ENCODE peak calls at places on chromosomes 6 and 20, in nine cellular contexts. T is G401; G is putamen; N is CD8-positive, alpha-beta T cell; Q is NCI-H1417; B is stimulated activated CD4-positive, alpha-beta T cell treated with anti-CD3 and anti-CD28 coated beads, Interleukin-2, amount 100 ng/mL, for 48 hours; Z is cardiac muscle cell; P is stimulated activated naive B cell treated with anti-CD40 and anti-IgM and Interleukin-4, amounts not matched to agents 10 μg/mL and 1 μg/mL and 100 μg/mL, for 72 hours; H is NCI-H1092. D is an unnamed sample.

GRCh38 chr6:3456395-3456767 is 469 bp downstream of the SLC22A23 start:
- DNase-seq in T (no peak), G (no peak), N (no peak), Q (peak; percentile 31), B (no peak), Z (no peak), P (no peak), H (no peak), D (no peak)

GRCh38 chr20:14069796-14070195 is 74.5 kb downstream of the MACROD2 start:
- DNase-seq in T (no peak), G (no peak), N (no peak), Q (no peak), B (no peak), Z (no peak), P (no peak), H (no peak), D (peak; percentile 13)

GRCh38 chr6:27268803-27269202 is 21.3 kb downstream of the PRSS16 start:
- DNase-seq in T (no peak), G (no peak), N (no peak), Q (no peak), B (no peak), Z (no peak), P (no peak), H (no peak), D (no peak)

GRCh38 chr6:2989332-2990178 is 10.1 kb upstream of the NQO2 start:
- DNase-seq in T (peak; percentile 99), G (peak; percentile 97), N (peak; percentile 63), Q (peak; percentile 99), B (peak; percentile 69), Z (peak; percentile 90), P (peak; percentile 81), H (peak; percentile 64), D (peak; percentile 93)

GRCh38 chr6:26390504-26390903 is 7.6 kb downstream of the BTN2A2 start:
- DNase-seq in T (no peak), G (no peak), N (no peak), Q (no peak), B (no peak), Z (no peak), P (no peak), H (no peak), D (no peak)

GRCh38 chr6:81451787-81452186 is 300.7 kb downstream of the TENT5A start:
- DNase-seq in T (no peak), G (peak; percentile 18), N (no peak), Q (peak; percentile 16), B (no peak), Z (no peak), P (no peak), H (no peak), D (no peak)

GRCh38 chr20:44733341-44734069 is 12.2 kb upstream of the KCNK15 start:
- DNase-seq in T (peak; percentile 46), G (peak; percentile 81), N (peak; percentile 34), Q (peak; percentile 68), B (peak; percentile 59), Z (peak; percentile 75), P (peak; percentile 32), H (peak; percentile 27), D (peak; percentile 57)

GRCh38 chr20:37697314-37697713 is 3.5 kb downstream of the CTNNBL1 start:
- DNase-seq in T (no peak), G (no peak), N (no peak), Q (no peak), B (no peak), Z (no peak), P (peak; percentile 58), H (no peak), D (no peak)

GRCh38 chr20:60857708-60858107 is 394.4 kb upstream of the CDH4 start:
- DNase-seq in T (no peak), G (no peak), N (no peak), Q (no peak), B (no peak), Z (no peak), P (no peak), H (no peak), D (peak; percentile 15)

GRCh38 chr6:126041516-126042447 is 55.4 kb downstream of the TRMT11 start:
- DNase-seq in T (no peak), G (no peak), N (no peak), Q (no peak), B (no peak), Z (no peak), P (no peak), H (no peak), D (no peak)

GRCh38 chr6:84065718-84066290 is 32.2 kb downstream of the MRAP2 start:
- DNase-seq in T (no peak), G (no peak), N (no peak), Q (peak; percentile 52), B (no peak), Z (no peak), P (no peak), H (no peak), D (peak; percentile 54)

GRCh38 chr20:1894471-1894950 is 696 bp upstream of the SIRPA start:
- DNase-seq in T (peak; percentile 47), G (peak; percentile 73), N (no peak), Q (peak; percentile 85), B (no peak), Z (peak; percentile 83), P (peak; percentile 39), H (no peak), D (peak; percentile 19)

GRCh38 chr6:54899442-54899841 is 52.9 kb downstream of the FAM83B start:
- DNase-seq in T (no peak), G (no peak), N (no peak), Q (no peak), B (no peak), Z (no peak), P (no peak), H (no peak), D (no peak)

GRCh38 chr20:9672976-9673375 is 158.6 kb downstream of the LAMP5 start:
- DNase-seq in T (peak; percentile 78), G (no peak), N (no peak), Q (no peak), B (no peak), Z (no peak), P (no peak), H (no peak), D (no peak)

GRCh38 chr6:157091832-157092231 is 231.5 kb downstream of the TMEM242 start:
- DNase-seq in T (peak; percentile 83), G (no peak), N (no peak), Q (no peak), B (no peak), Z (no peak), P (no peak), H (no peak), D (no peak)

GRCh38 chr20:38726849-38727601 is 2.7 kb downstream of the SLC32A1 start:
- DNase-seq in T (peak; percentile 27), G (no peak), N (no peak), Q (no peak), B (peak; percentile 79), Z (peak; percentile 88), P (peak; percentile 52), H (no peak), D (no peak)

GRCh38 chr6:17917837-17918763 is 69.3 kb downstream of the KIF13A start:
- DNase-seq in T (no peak), G (no peak), N (no peak), Q (no peak), B (no peak), Z (no peak), P (no peak), H (no peak), D (peak; percentile 3)

GRCh38 chr20:13692802-13693736 is 54.3 kb upstream of the TASP1 start:
- DNase-seq in T (no peak), G (no peak), N (no peak), Q (no peak), B (no peak), Z (no peak), P (no peak), H (no peak), D (no peak)

GRCh38 chr20:60040471-60041162 is 82.4 kb downstream of the CDH26 start:
- DNase-seq in T (no peak), G (no peak), N (no peak), Q (no peak), B (no peak), Z (no peak), P (no peak), H (no peak), D (no peak)

GRCh38 chr20:51067792-51068191 is 44.9 kb upstream of the KCNG1 start:
- DNase-seq in T (no peak), G (no peak), N (no peak), Q (no peak), B (no peak), Z (no peak), P (no peak), H (no peak), D (no peak)

GRCh38 chr6:121055572-121056163 is 278.6 kb downstream of the TBC1D32 start:
- DNase-seq in T (peak; percentile 44), G (peak; percentile 2), N (no peak), Q (peak; percentile 75), B (no peak), Z (peak; percentile 72), P (no peak), H (peak; percentile 7), D (no peak)

GRCh38 chr6:6661684-6662083 is 73.2 kb downstream of the LY86 start:
- DNase-seq in T (peak; percentile 93), G (peak; percentile 29), N (no peak), Q (peak; percentile 88), B (no peak), Z (peak; percentile 25), P (no peak), H (peak; percentile 33), D (peak; percentile 26)

GRCh38 chr6:16200231-16200941 is 38.0 kb upstream of the GMPR start:
- DNase-seq in T (peak; percentile 49), G (no peak), N (no peak), Q (peak; percentile 32), B (no peak), Z (no peak), P (no peak), H (no peak), D (peak; percentile 19)

GRCh38 chr6:151425561-151425960 is 26.4 kb downstream of the RMND1 start:
- DNase-seq in T (no peak), G (no peak), N (no peak), Q (no peak), B (no peak), Z (no peak), P (no peak), H (no peak), D (no peak)

GRCh38 chr20:49964964-49965780 is 17.6 kb upstream of the SNAI1 start:
- DNase-seq in T (no peak), G (no peak), N (no peak), Q (peak; percentile 74), B (peak; percentile 31), Z (peak; percentile 62), P (no peak), H (no peak), D (peak; percentile 83)

GRCh38 chr20:41411458-41411857 is 44.8 kb upstream of the EMILIN3 start:
- DNase-seq in T (peak; percentile 19), G (no peak), N (no peak), Q (peak; percentile 27), B (no peak), Z (no peak), P (no peak), H (no peak), D (peak; percentile 54)

GRCh38 chr20:44247676-44248419 is 740 bp downstream of the GDAP1L1 start:
- DNase-seq in T (peak; percentile 37), G (no peak), N (no peak), Q (no peak), B (peak; percentile 13), Z (peak; percentile 88), P (no peak), H (no peak), D (peak; percentile 62)

GRCh38 chr6:14399635-14400034 is 282.1 kb downstream of the CD83 start:
- DNase-seq in T (no peak), G (no peak), N (no peak), Q (no peak), B (no peak), Z (no peak), P (no peak), H (no peak), D (no peak)

GRCh38 chr6:31152776-31153175 is 4.8 kb downstream of the CCHCR1 start:
- DNase-seq in T (no peak), G (no peak), N (no peak), Q (no peak), B (no peak), Z (no peak), P (no peak), H (no peak), D (no peak)

GRCh38 chr20:34334654-34335407 is 28.2 kb upstream of the ITCH start:
- DNase-seq in T (no peak), G (peak; percentile 97), N (no peak), Q (no peak), B (no peak), Z (no peak), P (no peak), H (no peak), D (peak; percentile 93)

GRCh38 chr6:144346719-144347446 is 61.7 kb downstream of the UTRN start:
- DNase-seq in T (no peak), G (no peak), N (no peak), Q (no peak), B (no peak), Z (no peak), P (no peak), H (no peak), D (peak; percentile 52)